ENCODE peak calls at places on chromosomes 5 and 9, in eight cellular contexts. V is AG09309; C is left ventricle myocardium inferior; R is CD8-positive, alpha-beta T cell; H is right atrium auricular region; Z is A549; A is IMR-90; E is ovary. N is an unnamed sample.

GRCh38 chr5:32453916-32454315 is 9.4 kb upstream of the ZFR start:
- DNase-seq in V (no peak), C (no peak), R (no peak), H (no peak), Z (no peak), A (no peak), E (no peak), N (no peak)

GRCh38 chr5:321233-321725 is at the start of gene AHRR:
- DNase-seq in V (no peak), C (peak; percentile 71), R (no peak), H (no peak), Z (peak; percentile 57), A (peak; percentile 53), E (no peak), N (no peak)

GRCh38 chr5:167348286-167348926 is 943.0 kb upstream of the WWC1 start:
- DNase-seq in V (no peak), C (no peak), R (no peak), H (no peak), Z (no peak), A (no peak), E (no peak), N (no peak)

GRCh38 chr5:166088389-166089039 is 2202.9 kb upstream of the WWC1 start:
- DNase-seq in V (no peak), C (no peak), R (no peak), H (no peak), Z (no peak), A (no peak), E (no peak), N (no peak)

GRCh38 chr5:64939772-64940510 is 171.2 kb downstream of the CWC27 start:
- DNase-seq in V (no peak), C (peak; percentile 12), R (no peak), H (no peak), Z (peak; percentile 56), A (peak; percentile 59), E (peak; percentile 28), N (no peak)

GRCh38 chr5:103532116-103532734 is 30.4 kb downstream of the NUDT12 start:
- DNase-seq in V (no peak), C (no peak), R (no peak), H (no peak), Z (no peak), A (no peak), E (no peak), N (no peak)

GRCh38 chr5:31537856-31538255 is 5.8 kb downstream of the C5orf22 start:
- DNase-seq in V (no peak), C (no peak), R (no peak), H (no peak), Z (no peak), A (peak; percentile 54), E (no peak), N (no peak)

GRCh38 chr9:138053996-138054752 is 176.6 kb downstream of the CACNA1B start:
- DNase-seq in V (no peak), C (no peak), R (no peak), H (no peak), Z (peak; percentile 40), A (no peak), E (no peak), N (no peak)

GRCh38 chr5:169548315-169548714 is 35.3 kb upstream of the SPDL1 start:
- DNase-seq in V (peak; percentile 21), C (no peak), R (no peak), H (no peak), Z (peak; percentile 68), A (peak; percentile 24), E (no peak), N (peak; percentile 18)

GRCh38 chr5:32487008-32487407 is 42.5 kb upstream of the ZFR start:
- DNase-seq in V (no peak), C (no peak), R (no peak), H (no peak), Z (no peak), A (no peak), E (no peak), N (no peak)

GRCh38 chr9:129596541-129597328 is 24.2 kb downstream of the C9orf50 start:
- DNase-seq in V (no peak), C (peak; percentile 75), R (no peak), H (peak; percentile 75), Z (peak; percentile 81), A (peak; percentile 73), E (peak; percentile 66), N (no peak)

GRCh38 chr5:56012281-56012963 is 17.7 kb upstream of the IL6ST start:
- DNase-seq in V (no peak), C (peak; percentile 22), R (no peak), H (no peak), Z (no peak), A (peak; percentile 82), E (no peak), N (no peak)

GRCh38 chr5:167295686-167296015 is 995.8 kb upstream of the WWC1 start:
- DNase-seq in V (no peak), C (no peak), R (no peak), H (no peak), Z (no peak), A (no peak), E (no peak), N (no peak)

GRCh38 chr9:133942206-133942975 is 49.7 kb downstream of the VAV2 start:
- DNase-seq in V (no peak), C (peak; percentile 11), R (no peak), H (no peak), Z (no peak), A (no peak), E (peak; percentile 5), N (no peak)

GRCh38 chr5:69046375-69046957 is 47.3 kb upstream of the SLC30A5 start:
- DNase-seq in V (no peak), C (no peak), R (no peak), H (no peak), Z (peak; percentile 68), A (peak; percentile 37), E (no peak), N (no peak)

GRCh38 chr5:113283558-113283957 is 151.2 kb downstream of the TSSK1B start:
- DNase-seq in V (no peak), C (no peak), R (no peak), H (no peak), Z (no peak), A (no peak), E (no peak), N (no peak)

GRCh38 chr9:124513374-124513994 is 6.3 kb upstream of the NR5A1 start:
- DNase-seq in V (no peak), C (peak; percentile 50), R (no peak), H (no peak), Z (no peak), A (no peak), E (no peak), N (no peak)

GRCh38 chr9:124511426-124511840 is 4.2 kb upstream of the NR5A1 start:
- DNase-seq in V (no peak), C (no peak), R (no peak), H (no peak), Z (no peak), A (no peak), E (no peak), N (no peak)

GRCh38 chr9:124512806-124513204 is 5.6 kb upstream of the NR5A1 start:
- DNase-seq in V (no peak), C (no peak), R (no peak), H (no peak), Z (no peak), A (no peak), E (no peak), N (no peak)

GRCh38 chr9:124511891-124512805 is 4.9 kb upstream of the NR5A1 start:
- DNase-seq in V (no peak), C (no peak), R (no peak), H (no peak), Z (no peak), A (no peak), E (peak; percentile 75), N (no peak)

GRCh38 chr9:124510650-124511425 is 3.6 kb upstream of the NR5A1 start:
- DNase-seq in V (no peak), C (no peak), R (no peak), H (no peak), Z (peak; percentile 31), A (peak; percentile 21), E (no peak), N (no peak)
- H3K4me3 ChIP-seq in V (no peak overlapping the region), C (no peak overlapping the region), R (no peak overlapping the region), H (no peak overlapping the region), Z (no peak overlapping the region), A (no peak overlapping the region), E (no peak overlapping the region), N (no peak overlapping the region)

GRCh38 chr5:133391349-133392136 is 220.8 kb downstream of the FSTL4 start:
- DNase-seq in V (no peak), C (no peak), R (no peak), H (no peak), Z (no peak), A (no peak), E (no peak), N (no peak)
- TF ChIP-seq CTCF in V (no peak), C (no peak), R (no peak), H (no peak), Z (no peak), A (no peak), E (no peak), N (no peak)

GRCh38 chr9:33751536-33752129 is 43.7 kb upstream of the PRSS3 start:
- DNase-seq in V (no peak), C (no peak), R (no peak), H (no peak), Z (no peak), A (no peak), E (no peak), N (no peak)

GRCh38 chr9:33752130-33752637 is 43.2 kb upstream of the PRSS3 start:
- DNase-seq in V (no peak), C (no peak), R (no peak), H (no peak), Z (peak; percentile 44), A (no peak), E (no peak), N (no peak)

GRCh38 chr9:33750307-33750838 is 45.0 kb upstream of the PRSS3 start:
- DNase-seq in V (no peak), C (no peak), R (no peak), H (no peak), Z (peak; percentile 30), A (peak; percentile 15), E (no peak), N (no peak)

GRCh38 chr9:33748633-33749304 is 46.6 kb upstream of the PRSS3 start:
- DNase-seq in V (no peak), C (no peak), R (peak; percentile 47), H (no peak), Z (no peak), A (no peak), E (no peak), N (no peak)

DNA sequence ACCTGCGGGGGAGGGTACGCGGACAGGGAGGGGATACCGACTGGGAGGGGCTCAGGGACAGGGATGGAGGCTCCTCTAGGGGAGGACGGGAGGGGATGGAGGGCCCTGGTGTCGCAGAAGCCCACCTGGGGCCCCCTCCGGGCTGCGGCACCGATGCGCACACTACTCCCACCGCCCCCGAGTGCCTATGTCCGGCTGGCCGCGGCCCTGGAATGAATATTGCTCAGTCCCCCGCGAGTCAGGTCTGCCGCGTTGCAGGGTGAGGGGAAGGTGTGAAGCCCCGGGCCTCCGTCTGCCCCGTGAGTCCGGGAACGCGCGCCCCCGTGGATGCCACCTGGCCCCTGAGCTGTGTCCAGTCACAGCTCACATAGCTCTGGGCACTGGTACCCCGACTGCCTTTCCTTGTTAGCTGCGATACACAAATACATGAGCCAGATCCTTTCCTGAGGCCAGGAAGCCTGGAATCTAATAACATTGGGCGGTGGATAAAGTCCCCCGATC is 44.5 kb upstream of the PRSS3 start:
- DNase-seq in V (no peak), C (no peak), R (no peak), H (no peak), Z (no peak), A (no peak), E (no peak), N (no peak)
- H3K4me3 ChIP-seq in V (peak overlapping the region; percentile 75), C (peak overlapping the region; percentile 49), R (no peak overlapping the region), H (no peak overlapping the region), Z (peak overlapping the region; percentile 50), A (peak overlapping the region; percentile 38), E (peak overlapping the region; percentile 12), N (peak overlapping the region; percentile 37)

GRCh38 chr9:131669234-131670172 is 70.4 kb downstream of the RAPGEF1 start:
- DNase-seq in V (no peak), C (no peak), R (no peak), H (no peak), Z (no peak), A (no peak), E (no peak), N (no peak)
- TF ChIP-seq CTCF in V (no peak), C (no peak), R (no peak), H (no peak), Z (no peak), A (no peak), E (no peak), N (no peak)